ENCODE peak calls at places on chromosomes 4 and X, in nine cellular contexts. G is hypothalamus; I is HS-27A; X is DMS153; D is activated CD8-positive, alpha-beta memory T cell treated with anti-CD3 and anti-CD28 coated beads for 48 hours; O is AG09309; P is cerebellar cortex; F is activated naive CD4-positive, alpha-beta T cell treated with anti-CD3 and anti-CD28 coated beads, Interleukin-2, amount 10 ng/mL, durations not matched to agents 7 days and 5 days; Q is activated CD4-positive, alpha-beta T cell treated with anti-CD3 and anti-CD28 coated beads for 4 hours. K is an unnamed sample.

GRCh38 chr4:130478406-130478805 is 1382.5 kb downstream of the C4orf33 start:
- DNase-seq in G (no peak), I (no peak), X (no peak), D (no peak), O (no peak), P (no peak), F (no peak), Q (no peak), K (peak)

GRCh38 chr4:127778102-127778501 is 4.0 kb upstream of the HSPA4L start:
- DNase-seq in G (no peak), I (no peak), X (no peak), D (no peak), O (no peak), P (no peak), F (no peak), Q (no peak), K (no peak)

GRCh38 chr4:2265113-2266110 is 3.5 kb upstream of the MXD4 start:
- DNase-seq in G (no peak), I (no peak), X (no peak), D (no peak), O (no peak), P (no peak), F (no peak), Q (no peak), K (no peak)

GRCh38 chr4:139988863-139989765 is 164.9 kb downstream of the MAML3 start:
- DNase-seq in G (no peak), I (peak), X (no peak), D (no peak), O (peak), P (no peak), F (no peak), Q (peak), K (peak)

GRCh38 chrX:120309873-120310730 is 1.2 kb downstream of the TMEM255A start:
- DNase-seq in G (no peak), I (no peak), X (no peak), D (no peak), O (no peak), P (no peak), F (peak), Q (no peak), K (no peak)

GRCh38 chrX:45135616-45136015 is 65.1 kb downstream of the DIPK2B start:
- DNase-seq in G (no peak), I (no peak), X (no peak), D (no peak), O (no peak), P (no peak), F (no peak), Q (no peak), K (no peak)

GRCh38 chrX:10239611-10240064 is 82.9 kb downstream of the CLCN4 start:
- DNase-seq in G (no peak), I (no peak), X (no peak), D (no peak), O (peak), P (no peak), F (no peak), Q (no peak), K (peak)

GRCh38 chr4:5503295-5503694 is 205.1 kb downstream of the EVC2 start:
- DNase-seq in G (no peak), I (no peak), X (no peak), D (no peak), O (no peak), P (no peak), F (no peak), Q (no peak), K (no peak)

GRCh38 chr4:121960801-121961200 is 8.9 kb upstream of the TRPC3 start:
- DNase-seq in G (no peak), I (no peak), X (no peak), D (no peak), O (no peak), P (no peak), F (no peak), Q (no peak), K (no peak)

GRCh38 chrX:136146614-136147319 is 566 bp upstream of the FHL1 start:
- DNase-seq in G (no peak), I (no peak), X (no peak), D (no peak), O (no peak), P (no peak), F (peak), Q (peak), K (no peak)

GRCh38 chr4:96639932-96640331 is 800.0 kb downstream of the PDHA2 start:
- DNase-seq in G (no peak), I (no peak), X (no peak), D (no peak), O (no peak), P (no peak), F (no peak), Q (no peak), K (no peak)

GRCh38 chr4:153725811-153726154 is 34.0 kb downstream of the RNF175 start:
- DNase-seq in G (no peak), I (no peak), X (no peak), D (no peak), O (no peak), P (no peak), F (no peak), Q (no peak), K (no peak)

GRCh38 chr4:56671373-56671772 is 9.7 kb downstream of the HOPX start:
- DNase-seq in G (no peak), I (no peak), X (no peak), D (no peak), O (no peak), P (no peak), F (no peak), Q (no peak), K (no peak)

GRCh38 chr4:80077639-80078038 is 4.6 kb upstream of the ANTXR2 start:
- DNase-seq in G (no peak), I (no peak), X (no peak), D (no peak), O (no peak), P (no peak), F (no peak), Q (no peak), K (no peak)

GRCh38 chr4:138672393-138672976 is 343.1 kb upstream of the NOCT start:
- DNase-seq in G (no peak), I (no peak), X (no peak), D (no peak), O (no peak), P (no peak), F (no peak), Q (no peak), K (no peak)

GRCh38 chrX:13266641-13267420 is 53.0 kb downstream of the ATXN3L start:
- DNase-seq in G (no peak), I (no peak), X (no peak), D (no peak), O (no peak), P (no peak), F (no peak), Q (no peak), K (no peak)

GRCh38 chr4:142112451-142112850 is 476.1 kb downstream of the IL15 start:
- DNase-seq in G (no peak), I (no peak), X (no peak), D (no peak), O (no peak), P (no peak), F (no peak), Q (no peak), K (no peak)

GRCh38 chr4:56435001-56435747 is at the start of gene PPAT:
- DNase-seq in G (peak), I (no peak), X (peak), D (peak), O (peak), P (peak), F (peak), Q (peak), K (peak)

GRCh38 chrX:44874481-44875184 is 1.6 kb downstream of the KDM6A start:
- DNase-seq in G (peak), I (peak), X (no peak), D (peak), O (no peak), P (peak), F (peak), Q (peak), K (no peak)

GRCh38 chr4:71188197-71188625 is 150.6 kb upstream of the SLC4A4 start:
- DNase-seq in G (no peak), I (no peak), X (no peak), D (no peak), O (no peak), P (peak), F (no peak), Q (no peak), K (no peak)

GRCh38 chrX:154827194-154827593 is 7.3 kb downstream of the SMIM9 start:
- DNase-seq in G (no peak), I (no peak), X (no peak), D (no peak), O (no peak), P (no peak), F (no peak), Q (no peak), K (no peak)

GRCh38 chrX:4764888-4765287 is 1051.4 kb upstream of the PRKX start:
- DNase-seq in G (no peak), I (no peak), X (no peak), D (no peak), O (no peak), P (no peak), F (no peak), Q (no peak), K (no peak)

GRCh38 chrX:69152398-69152797 is 12.9 kb downstream of the PJA1 start:
- DNase-seq in G (peak), I (no peak), X (peak), D (no peak), O (no peak), P (no peak), F (no peak), Q (no peak), K (no peak)

GRCh38 chr4:5772528-5773270 is 61.7 kb downstream of the EVC start:
- DNase-seq in G (no peak), I (no peak), X (no peak), D (no peak), O (no peak), P (no peak), F (no peak), Q (no peak), K (no peak)

GRCh38 chrX:122220644-122221373 is 963.3 kb upstream of the GRIA3 start:
- DNase-seq in G (no peak), I (no peak), X (no peak), D (no peak), O (no peak), P (no peak), F (no peak), Q (no peak), K (no peak)

GRCh38 chrX:84475596-84475995 is 26.7 kb downstream of the HDX start:
- DNase-seq in G (no peak), I (no peak), X (no peak), D (no peak), O (no peak), P (no peak), F (no peak), Q (no peak), K (no peak)

GRCh38 chr4:21879187-21879586 is 69.4 kb downstream of the KCNIP4 start:
- DNase-seq in G (no peak), I (no peak), X (no peak), D (no peak), O (no peak), P (no peak), F (no peak), Q (no peak), K (no peak)

GRCh38 chr4:76208005-76208765 is 5.4 kb downstream of the SCARB2 start:
- DNase-seq in G (peak), I (no peak), X (peak), D (no peak), O (peak), P (no peak), F (no peak), Q (no peak), K (peak)

GRCh38 chrX:40167240-40168182 is 69.8 kb upstream of the BCOR start:
- DNase-seq in G (no peak), I (no peak), X (peak), D (no peak), O (no peak), P (no peak), F (peak), Q (no peak), K (no peak)

GRCh38 chr4:184400375-184400870 is 73.9 kb downstream of the IRF2 start:
- DNase-seq in G (no peak), I (peak), X (no peak), D (no peak), O (peak), P (no peak), F (no peak), Q (no peak), K (peak)

GRCh38 chrX:109967151-109967550 is 35.8 kb upstream of the TMEM164 start:
- DNase-seq in G (no peak), I (no peak), X (no peak), D (no peak), O (no peak), P (no peak), F (no peak), Q (no peak), K (no peak)

GRCh38 chr4:41693629-41694028 is 54.9 kb downstream of the PHOX2B start:
- DNase-seq in G (no peak), I (no peak), X (no peak), D (no peak), O (peak), P (peak), F (no peak), Q (no peak), K (no peak)

GRCh38 chrX:39452404-39452803 is 645.4 kb downstream of the BCOR start:
- DNase-seq in G (no peak), I (no peak), X (no peak), D (no peak), O (no peak), P (no peak), F (no peak), Q (no peak), K (no peak)

GRCh38 chr4:106914223-106914622 is 121.9 kb downstream of the DKK2 start:
- DNase-seq in G (no peak), I (no peak), X (no peak), D (no peak), O (peak), P (no peak), F (no peak), Q (no peak), K (no peak)

GRCh38 chrX:74498924-74499323 is 77.6 kb downstream of the SLC16A2 start:
- DNase-seq in G (no peak), I (no peak), X (no peak), D (no peak), O (no peak), P (no peak), F (no peak), Q (no peak), K (no peak)

GRCh38 chr4:52586069-52586468 is 73.0 kb downstream of the USP46 start:
- DNase-seq in G (no peak), I (no peak), X (no peak), D (no peak), O (no peak), P (no peak), F (no peak), Q (no peak), K (no peak)

K was measured in HS-5.